ENCODE peak calls at places on chromosome 17, in five cellular contexts. N is SW 1271; S is effector CD4-positive, alpha-beta T cell; E is Peyer's patch; H is T47D. P is an unnamed sample.

GRCh38 chr17:33120103-33120502 is 128.5 kb downstream of the SPACA3 start:
- DNase-seq in N (no peak), H (no peak), E (no peak), S (no peak), P (no peak)

GRCh38 chr17:37759014-37759637 is 14.3 kb upstream of the HNF1B start:
- DNase-seq in S (no peak), H (no peak), E (no peak), N (no peak), P (no peak)

GRCh38 chr17:44599298-44600175 is 42.3 kb downstream of the FZD2 start:
- DNase-seq in H (no peak), E (no peak), S (no peak), N (no peak), P (no peak)

GRCh38 chr17:7912927-7913524 is 3.1 kb downstream of the RNF227 start:
- DNase-seq in S (peak), N (peak), H (peak), E (no peak), P (peak)

GRCh38 chr17:45812102-45812501 is 28.0 kb downstream of the CRHR1 start:
- DNase-seq in N (no peak), H (peak), E (no peak), S (no peak), P (no peak)

GRCh38 chr17:13647551-13647950 is 45.8 kb upstream of the HS3ST3A1 start:
- DNase-seq in E (no peak), H (no peak), N (no peak), S (no peak), P (no peak)

GRCh38 chr17:65888649-65889048 is 303.3 kb downstream of the CEP112 start:
- DNase-seq in H (no peak), N (no peak), S (no peak), E (no peak), P (no peak)

GRCh38 chr17:74730491-74731346 is 6.3 kb upstream of the RAB37 start:
- DNase-seq in S (no peak), E (no peak), H (no peak), N (no peak), P (no peak)